ENCODE peak calls at places on chromosomes 5 and 9, in eight cellular contexts. One of them, this sample, is unnamed.

GRCh38 chr9:131043097-131043496 is 34.1 kb downstream of the LAMC3 start:
- DNase-seq in PC-3: no peak
- DNase-seq in upper lobe of left lung: no peak
- DNase-seq in PC-9: no peak
- DNase-seq in GM23338: no peak
- DNase-seq in heart right ventricle: no peak
- DNase-seq in neuronal stem cell: no peak
- DNase-seq in cardiac muscle cell: no peak
- DNase-seq in this sample: no peak

GRCh38 chr5:8825161-8825757 is 720.6 kb downstream of the SEMA5A start:
- DNase-seq in PC-3: peak
- DNase-seq in upper lobe of left lung: no peak
- DNase-seq in PC-9: no peak
- DNase-seq in GM23338: no peak
- DNase-seq in heart right ventricle: no peak
- DNase-seq in neuronal stem cell: no peak
- DNase-seq in cardiac muscle cell: no peak
- DNase-seq in this sample: no peak

GRCh38 chr9:113011911-113012381 is at the start of gene ZNF883:
- DNase-seq in PC-3: no peak
- DNase-seq in upper lobe of left lung: no peak
- DNase-seq in PC-9: no peak
- DNase-seq in GM23338: peak
- DNase-seq in heart right ventricle: peak
- DNase-seq in neuronal stem cell: peak
- DNase-seq in cardiac muscle cell: peak
- DNase-seq in this sample: peak

GRCh38 chr9:2053883-2054845 is 39.0 kb downstream of the SMARCA2 start:
- DNase-seq in PC-3: no peak
- DNase-seq in upper lobe of left lung: no peak
- DNase-seq in PC-9: no peak
- DNase-seq in GM23338: no peak
- DNase-seq in heart right ventricle: no peak
- DNase-seq in neuronal stem cell: no peak
- DNase-seq in cardiac muscle cell: no peak
- DNase-seq in this sample: no peak

GRCh38 chr5:14032944-14033343 is 88.5 kb upstream of the DNAH5 start:
- DNase-seq in PC-3: peak
- DNase-seq in upper lobe of left lung: no peak
- DNase-seq in PC-9: peak
- DNase-seq in GM23338: no peak
- DNase-seq in heart right ventricle: no peak
- DNase-seq in neuronal stem cell: no peak
- DNase-seq in cardiac muscle cell: no peak
- DNase-seq in this sample: no peak

GRCh38 chr5:65334077-65334476 is 147.6 kb downstream of the ADAMTS6 start:
- DNase-seq in PC-3: no peak
- DNase-seq in upper lobe of left lung: peak
- DNase-seq in PC-9: no peak
- DNase-seq in GM23338: peak
- DNase-seq in heart right ventricle: no peak
- DNase-seq in neuronal stem cell: no peak
- DNase-seq in cardiac muscle cell: peak
- DNase-seq in this sample: no peak

GRCh38 chr5:55027589-55027988 is 3.5 kb downstream of the GZMK start:
- DNase-seq in PC-3: no peak
- DNase-seq in upper lobe of left lung: no peak
- DNase-seq in PC-9: no peak
- DNase-seq in GM23338: no peak
- DNase-seq in heart right ventricle: no peak
- DNase-seq in neuronal stem cell: no peak
- DNase-seq in cardiac muscle cell: no peak
- DNase-seq in this sample: no peak

GRCh38 chr9:134861586-134862334 is 18.9 kb upstream of the FCN2 start:
- DNase-seq in PC-3: no peak
- DNase-seq in upper lobe of left lung: peak
- DNase-seq in PC-9: no peak
- DNase-seq in GM23338: no peak
- DNase-seq in heart right ventricle: no peak
- DNase-seq in neuronal stem cell: no peak
- DNase-seq in cardiac muscle cell: no peak
- DNase-seq in this sample: no peak

GRCh38 chr9:110255064-110255416 is 1.3 kb downstream of the TXN start:
- DNase-seq in PC-3: no peak
- DNase-seq in upper lobe of left lung: no peak
- DNase-seq in PC-9: no peak
- DNase-seq in GM23338: peak
- DNase-seq in heart right ventricle: no peak
- DNase-seq in neuronal stem cell: no peak
- DNase-seq in cardiac muscle cell: peak
- DNase-seq in this sample: no peak

GRCh38 chr5:78803386-78803785 is 154.8 kb upstream of the LHFPL2 start:
- DNase-seq in PC-3: no peak
- DNase-seq in upper lobe of left lung: no peak
- DNase-seq in PC-9: no peak
- DNase-seq in GM23338: no peak
- DNase-seq in heart right ventricle: peak
- DNase-seq in neuronal stem cell: no peak
- DNase-seq in cardiac muscle cell: no peak
- DNase-seq in this sample: no peak

GRCh38 chr9:127835930-127836586 is 18.4 kb downstream of the ENG start:
- DNase-seq in PC-3: no peak
- DNase-seq in upper lobe of left lung: peak
- DNase-seq in PC-9: no peak
- DNase-seq in GM23338: no peak
- DNase-seq in heart right ventricle: peak
- DNase-seq in neuronal stem cell: no peak
- DNase-seq in cardiac muscle cell: peak
- DNase-seq in this sample: no peak

GRCh38 chr5:168366124-168366523 is 74.7 kb downstream of the WWC1 start:
- DNase-seq in PC-3: peak
- DNase-seq in upper lobe of left lung: no peak
- DNase-seq in PC-9: peak
- DNase-seq in GM23338: no peak
- DNase-seq in heart right ventricle: no peak
- DNase-seq in neuronal stem cell: no peak
- DNase-seq in cardiac muscle cell: no peak
- DNase-seq in this sample: no peak

GRCh38 chr9:128159073-128159783 is 837 bp upstream of the BBLN start:
- DNase-seq in PC-3: no peak
- DNase-seq in upper lobe of left lung: peak
- DNase-seq in PC-9: peak
- DNase-seq in GM23338: no peak
- DNase-seq in heart right ventricle: no peak
- DNase-seq in neuronal stem cell: no peak
- DNase-seq in cardiac muscle cell: no peak
- DNase-seq in this sample: no peak

GRCh38 chr9:38181216-38181615 is 112.2 kb upstream of the SHB start:
- DNase-seq in PC-3: no peak
- DNase-seq in upper lobe of left lung: no peak
- DNase-seq in PC-9: no peak
- DNase-seq in GM23338: no peak
- DNase-seq in heart right ventricle: no peak
- DNase-seq in neuronal stem cell: no peak
- DNase-seq in cardiac muscle cell: no peak
- DNase-seq in this sample: no peak

GRCh38 chr5:173928871-173929574 is 40.9 kb downstream of the CPEB4 start:
- DNase-seq in PC-3: no peak
- DNase-seq in upper lobe of left lung: no peak
- DNase-seq in PC-9: no peak
- DNase-seq in GM23338: no peak
- DNase-seq in heart right ventricle: no peak
- DNase-seq in neuronal stem cell: no peak
- DNase-seq in cardiac muscle cell: no peak
- DNase-seq in this sample: no peak

GRCh38 chr9:69474821-69475220 is 149.8 kb downstream of the ENTREP1 start:
- DNase-seq in PC-3: no peak
- DNase-seq in upper lobe of left lung: no peak
- DNase-seq in PC-9: no peak
- DNase-seq in GM23338: no peak
- DNase-seq in heart right ventricle: no peak
- DNase-seq in neuronal stem cell: no peak
- DNase-seq in cardiac muscle cell: no peak
- DNase-seq in this sample: peak

GRCh38 chr9:130793589-130793988 is 41.5 kb upstream of the ABL1 start:
- DNase-seq in PC-3: no peak
- DNase-seq in upper lobe of left lung: no peak
- DNase-seq in PC-9: no peak
- DNase-seq in GM23338: no peak
- DNase-seq in heart right ventricle: no peak
- DNase-seq in neuronal stem cell: no peak
- DNase-seq in cardiac muscle cell: no peak
- DNase-seq in this sample: no peak

GRCh38 chr9:84300271-84300670 is 40.3 kb downstream of the SLC28A3 start:
- DNase-seq in PC-3: no peak
- DNase-seq in upper lobe of left lung: no peak
- DNase-seq in PC-9: no peak
- DNase-seq in GM23338: peak
- DNase-seq in heart right ventricle: no peak
- DNase-seq in neuronal stem cell: no peak
- DNase-seq in cardiac muscle cell: no peak
- DNase-seq in this sample: no peak

GRCh38 chr5:168683247-168683926 is 104.2 kb upstream of the PANK3 start:
- DNase-seq in PC-3: no peak
- DNase-seq in upper lobe of left lung: no peak
- DNase-seq in PC-9: no peak
- DNase-seq in GM23338: no peak
- DNase-seq in heart right ventricle: no peak
- DNase-seq in neuronal stem cell: no peak
- DNase-seq in cardiac muscle cell: no peak
- DNase-seq in this sample: no peak

GRCh38 chr5:56812110-56812509 is 3.2 kb upstream of the MAP3K1 start:
- DNase-seq in PC-3: no peak
- DNase-seq in upper lobe of left lung: no peak
- DNase-seq in PC-9: peak
- DNase-seq in GM23338: no peak
- DNase-seq in heart right ventricle: no peak
- DNase-seq in neuronal stem cell: no peak
- DNase-seq in cardiac muscle cell: no peak
- DNase-seq in this sample: no peak

GRCh38 chr9:20805766-20806165 is 121.7 kb downstream of the FOCAD start:
- DNase-seq in PC-3: no peak
- DNase-seq in upper lobe of left lung: no peak
- DNase-seq in PC-9: no peak
- DNase-seq in GM23338: no peak
- DNase-seq in heart right ventricle: no peak
- DNase-seq in neuronal stem cell: no peak
- DNase-seq in cardiac muscle cell: no peak
- DNase-seq in this sample: peak

GRCh38 chr5:92911851-92912250 is 669.2 kb downstream of the NR2F1-AS1 start:
- DNase-seq in PC-3: no peak
- DNase-seq in upper lobe of left lung: no peak
- DNase-seq in PC-9: no peak
- DNase-seq in GM23338: no peak
- DNase-seq in heart right ventricle: no peak
- DNase-seq in neuronal stem cell: no peak
- DNase-seq in cardiac muscle cell: no peak
- DNase-seq in this sample: no peak

GRCh38 chr5:82792001-82792615 is 285.1 kb downstream of the TMEM167A start:
- DNase-seq in PC-3: no peak
- DNase-seq in upper lobe of left lung: no peak
- DNase-seq in PC-9: no peak
- DNase-seq in GM23338: no peak
- DNase-seq in heart right ventricle: no peak
- DNase-seq in neuronal stem cell: no peak
- DNase-seq in cardiac muscle cell: no peak
- DNase-seq in this sample: no peak

GRCh38 chr9:82957526-82958379 is 105.2 kb downstream of the RASEF start:
- DNase-seq in PC-3: no peak
- DNase-seq in upper lobe of left lung: no peak
- DNase-seq in PC-9: no peak
- DNase-seq in GM23338: no peak
- DNase-seq in heart right ventricle: no peak
- DNase-seq in neuronal stem cell: no peak
- DNase-seq in cardiac muscle cell: no peak
- DNase-seq in this sample: no peak

GRCh38 chr5:164296603-164297080 is 791.2 kb downstream of the MAT2B start:
- DNase-seq in PC-3: no peak
- DNase-seq in upper lobe of left lung: no peak
- DNase-seq in PC-9: no peak
- DNase-seq in GM23338: peak
- DNase-seq in heart right ventricle: no peak
- DNase-seq in neuronal stem cell: peak
- DNase-seq in cardiac muscle cell: peak
- DNase-seq in this sample: peak

DNA sequence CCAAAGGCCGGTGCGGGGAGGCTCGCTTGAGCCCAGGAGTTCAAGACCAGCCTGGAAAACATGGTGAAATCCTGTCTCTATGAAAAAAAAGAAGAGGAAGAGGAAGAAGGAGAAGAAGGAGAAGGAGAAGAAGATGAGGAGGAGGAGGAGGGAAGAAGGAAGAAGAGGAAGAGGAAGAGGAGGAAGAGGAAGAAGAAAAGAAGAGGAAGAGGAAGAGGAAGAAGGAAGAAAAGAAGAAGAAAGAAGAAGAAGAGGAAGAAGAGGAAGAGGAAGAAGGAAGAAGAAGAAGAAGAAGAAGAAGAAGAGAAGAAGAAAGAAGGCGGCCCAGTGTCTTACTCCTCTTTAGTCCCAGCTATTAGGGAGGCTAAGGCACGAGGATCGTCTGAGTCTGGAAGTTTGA is 44.8 kb upstream of the XPA start:
- DNase-seq in PC-3: no peak
- DNase-seq in upper lobe of left lung: no peak
- DNase-seq in PC-9: no peak
- DNase-seq in GM23338: no peak
- DNase-seq in heart right ventricle: no peak
- DNase-seq in neuronal stem cell: no peak
- DNase-seq in cardiac muscle cell: no peak
- DNase-seq in this sample: no peak
- H3K27ac ChIP-seq in PC-3: no peak
- H3K27ac ChIP-seq in upper lobe of left lung: no peak
- H3K27ac ChIP-seq in PC-9: no peak
- H3K27ac ChIP-seq in GM23338: no peak
- H3K27ac ChIP-seq in heart right ventricle: no peak
- H3K27ac ChIP-seq in neuronal stem cell: no peak
- H3K27ac ChIP-seq in cardiac muscle cell: no peak
- H3K27ac ChIP-seq in this sample: no peak

GRCh38 chr9:111501648-111502047 is 17.5 kb upstream of the ECPAS start:
- DNase-seq in PC-3: no peak
- DNase-seq in upper lobe of left lung: no peak
- DNase-seq in PC-9: no peak
- DNase-seq in GM23338: no peak
- DNase-seq in heart right ventricle: no peak
- DNase-seq in neuronal stem cell: no peak
- DNase-seq in cardiac muscle cell: no peak
- DNase-seq in this sample: no peak
- H3K27ac ChIP-seq in PC-3: no peak
- H3K27ac ChIP-seq in upper lobe of left lung: no peak
- H3K27ac ChIP-seq in PC-9: no peak
- H3K27ac ChIP-seq in GM23338: no peak
- H3K27ac ChIP-seq in heart right ventricle: no peak
- H3K27ac ChIP-seq in neuronal stem cell: no peak
- H3K27ac ChIP-seq in cardiac muscle cell: no peak
- H3K27ac ChIP-seq in this sample: no peak

GRCh38 chr5:68285075-68285827 is 69.7 kb downstream of the PIK3R1 start:
- DNase-seq in PC-3: no peak
- DNase-seq in upper lobe of left lung: no peak
- DNase-seq in PC-9: no peak
- DNase-seq in GM23338: no peak
- DNase-seq in heart right ventricle: no peak
- DNase-seq in neuronal stem cell: no peak
- DNase-seq in cardiac muscle cell: no peak
- DNase-seq in this sample: no peak
- H3K27ac ChIP-seq in PC-3: no peak
- H3K27ac ChIP-seq in upper lobe of left lung: peak
- H3K27ac ChIP-seq in PC-9: no peak
- H3K27ac ChIP-seq in GM23338: no peak
- H3K27ac ChIP-seq in heart right ventricle: peak
- H3K27ac ChIP-seq in neuronal stem cell: no peak
- H3K27ac ChIP-seq in cardiac muscle cell: no peak
- H3K27ac ChIP-seq in this sample: no peak

GRCh38 chr9:6928863-6929262 is 171.1 kb downstream of the KDM4C start:
- DNase-seq in PC-3: no peak
- DNase-seq in upper lobe of left lung: no peak
- DNase-seq in PC-9: no peak
- DNase-seq in GM23338: no peak
- DNase-seq in heart right ventricle: no peak
- DNase-seq in neuronal stem cell: no peak
- DNase-seq in cardiac muscle cell: no peak
- DNase-seq in this sample: no peak
- H3K27ac ChIP-seq in PC-3: no peak
- H3K27ac ChIP-seq in upper lobe of left lung: no peak
- H3K27ac ChIP-seq in PC-9: no peak
- H3K27ac ChIP-seq in GM23338: peak
- H3K27ac ChIP-seq in heart right ventricle: no peak
- H3K27ac ChIP-seq in neuronal stem cell: no peak
- H3K27ac ChIP-seq in cardiac muscle cell: no peak
- H3K27ac ChIP-seq in this sample: no peak